ENCODE peak calls at places on chromosomes 3 and 15, in ten cellular contexts. One of them, this sample, is unnamed.

GRCh38 chr3:38095687-38096483 is 41.0 kb downstream of the ACAA1 start:
- DNase-seq in bronchial epithelial cell: no peak
- DNase-seq in body of pancreas: no peak
- DNase-seq in esophagus muscularis mucosa: no peak
- DNase-seq in cardiac fibroblast: no peak
- DNase-seq in heart left ventricle: no peak
- DNase-seq in GM12865: no peak
- DNase-seq in WERI-Rb-1: no peak
- DNase-seq in epithelial cell of proximal tubule: no peak
- DNase-seq in fibroblast of pulmonary artery: no peak
- DNase-seq in this sample: no peak

GRCh38 chr3:174958671-174959328 is 99.7 kb downstream of the NAALADL2 start:
- DNase-seq in bronchial epithelial cell: no peak
- DNase-seq in body of pancreas: no peak
- DNase-seq in esophagus muscularis mucosa: no peak
- DNase-seq in cardiac fibroblast: peak; percentile 39
- DNase-seq in heart left ventricle: no peak
- DNase-seq in GM12865: no peak
- DNase-seq in WERI-Rb-1: no peak
- DNase-seq in epithelial cell of proximal tubule: no peak
- DNase-seq in fibroblast of pulmonary artery: peak; percentile 49
- DNase-seq in this sample: no peak

GRCh38 chr3:16302082-16302631 is 37.1 kb downstream of the OXNAD1 start:
- DNase-seq in bronchial epithelial cell: no peak
- DNase-seq in body of pancreas: no peak
- DNase-seq in esophagus muscularis mucosa: peak; percentile 66
- DNase-seq in cardiac fibroblast: no peak
- DNase-seq in heart left ventricle: no peak
- DNase-seq in GM12865: no peak
- DNase-seq in WERI-Rb-1: no peak
- DNase-seq in epithelial cell of proximal tubule: no peak
- DNase-seq in fibroblast of pulmonary artery: no peak
- DNase-seq in this sample: no peak

GRCh38 chr3:116059421-116060096 is 385.7 kb downstream of the LSAMP start:
- DNase-seq in bronchial epithelial cell: peak; percentile 99
- DNase-seq in body of pancreas: no peak
- DNase-seq in esophagus muscularis mucosa: no peak
- DNase-seq in cardiac fibroblast: peak; percentile 41
- DNase-seq in heart left ventricle: no peak
- DNase-seq in GM12865: no peak
- DNase-seq in WERI-Rb-1: no peak
- DNase-seq in epithelial cell of proximal tubule: peak; percentile 99
- DNase-seq in fibroblast of pulmonary artery: peak; percentile 54
- DNase-seq in this sample: peak; percentile 98

GRCh38 chr3:187673012-187673411 is 2.8 kb upstream of the SST start:
- DNase-seq in bronchial epithelial cell: no peak
- DNase-seq in body of pancreas: no peak
- DNase-seq in esophagus muscularis mucosa: peak; percentile 60
- DNase-seq in cardiac fibroblast: no peak
- DNase-seq in heart left ventricle: no peak
- DNase-seq in GM12865: no peak
- DNase-seq in WERI-Rb-1: no peak
- DNase-seq in epithelial cell of proximal tubule: no peak
- DNase-seq in fibroblast of pulmonary artery: no peak
- DNase-seq in this sample: peak; percentile 7

GRCh38 chr3:10848261-10848660 is 32.2 kb downstream of the SLC6A11 start:
- DNase-seq in bronchial epithelial cell: peak; percentile 77
- DNase-seq in body of pancreas: no peak
- DNase-seq in esophagus muscularis mucosa: no peak
- DNase-seq in cardiac fibroblast: no peak
- DNase-seq in heart left ventricle: no peak
- DNase-seq in GM12865: peak; percentile 68
- DNase-seq in WERI-Rb-1: no peak
- DNase-seq in epithelial cell of proximal tubule: no peak
- DNase-seq in fibroblast of pulmonary artery: no peak
- DNase-seq in this sample: peak; percentile 86

GRCh38 chr15:82851981-82852511 is 42.6 kb downstream of the WHAMM start:
- DNase-seq in bronchial epithelial cell: no peak
- DNase-seq in body of pancreas: no peak
- DNase-seq in esophagus muscularis mucosa: peak; percentile 50
- DNase-seq in cardiac fibroblast: no peak
- DNase-seq in heart left ventricle: no peak
- DNase-seq in GM12865: no peak
- DNase-seq in WERI-Rb-1: peak; percentile 25
- DNase-seq in epithelial cell of proximal tubule: no peak
- DNase-seq in fibroblast of pulmonary artery: peak; percentile 43
- DNase-seq in this sample: no peak

GRCh38 chr3:23404241-23404640 is 201.1 kb downstream of the UBE2E2 start:
- DNase-seq in bronchial epithelial cell: peak; percentile 37
- DNase-seq in body of pancreas: no peak
- DNase-seq in esophagus muscularis mucosa: no peak
- DNase-seq in cardiac fibroblast: no peak
- DNase-seq in heart left ventricle: no peak
- DNase-seq in GM12865: no peak
- DNase-seq in WERI-Rb-1: no peak
- DNase-seq in epithelial cell of proximal tubule: no peak
- DNase-seq in fibroblast of pulmonary artery: no peak
- DNase-seq in this sample: peak; percentile 9

GRCh38 chr3:121817753-121818152 is 17.1 kb downstream of the IQCB1 start:
- DNase-seq in bronchial epithelial cell: no peak
- DNase-seq in body of pancreas: no peak
- DNase-seq in esophagus muscularis mucosa: no peak
- DNase-seq in cardiac fibroblast: no peak
- DNase-seq in heart left ventricle: no peak
- DNase-seq in GM12865: no peak
- DNase-seq in WERI-Rb-1: no peak
- DNase-seq in epithelial cell of proximal tubule: no peak
- DNase-seq in fibroblast of pulmonary artery: peak; percentile 1
- DNase-seq in this sample: no peak

GRCh38 chr3:47427866-47428265 is 47.0 kb downstream of the PTPN23 start:
- DNase-seq in bronchial epithelial cell: no peak
- DNase-seq in body of pancreas: no peak
- DNase-seq in esophagus muscularis mucosa: no peak
- DNase-seq in cardiac fibroblast: no peak
- DNase-seq in heart left ventricle: no peak
- DNase-seq in GM12865: no peak
- DNase-seq in WERI-Rb-1: no peak
- DNase-seq in epithelial cell of proximal tubule: no peak
- DNase-seq in fibroblast of pulmonary artery: no peak
- DNase-seq in this sample: no peak

GRCh38 chr3:123419850-123420292 is 29.0 kb downstream of the ADCY5 start:
- DNase-seq in bronchial epithelial cell: no peak
- DNase-seq in body of pancreas: peak; percentile 80
- DNase-seq in esophagus muscularis mucosa: no peak
- DNase-seq in cardiac fibroblast: no peak
- DNase-seq in heart left ventricle: peak; percentile 74
- DNase-seq in GM12865: no peak
- DNase-seq in WERI-Rb-1: no peak
- DNase-seq in epithelial cell of proximal tubule: no peak
- DNase-seq in fibroblast of pulmonary artery: no peak
- DNase-seq in this sample: no peak

GRCh38 chr3:46943237-46944187 is 33.0 kb downstream of the CCDC12 start:
- DNase-seq in bronchial epithelial cell: peak; percentile 86
- DNase-seq in body of pancreas: peak; percentile 84
- DNase-seq in esophagus muscularis mucosa: no peak
- DNase-seq in cardiac fibroblast: no peak
- DNase-seq in heart left ventricle: peak; percentile 49
- DNase-seq in GM12865: no peak
- DNase-seq in WERI-Rb-1: no peak
- DNase-seq in epithelial cell of proximal tubule: no peak
- DNase-seq in fibroblast of pulmonary artery: peak; percentile 31
- DNase-seq in this sample: peak; percentile 86

GRCh38 chr15:72235298-72235697 is 4.3 kb upstream of the PKM start:
- DNase-seq in bronchial epithelial cell: no peak
- DNase-seq in body of pancreas: no peak
- DNase-seq in esophagus muscularis mucosa: no peak
- DNase-seq in cardiac fibroblast: no peak
- DNase-seq in heart left ventricle: no peak
- DNase-seq in GM12865: no peak
- DNase-seq in WERI-Rb-1: peak; percentile 45
- DNase-seq in epithelial cell of proximal tubule: no peak
- DNase-seq in fibroblast of pulmonary artery: no peak
- DNase-seq in this sample: no peak

GRCh38 chr3:141699349-141699748 is 38.7 kb upstream of the RNF7 start:
- DNase-seq in bronchial epithelial cell: no peak
- DNase-seq in body of pancreas: no peak
- DNase-seq in esophagus muscularis mucosa: peak; percentile 72
- DNase-seq in cardiac fibroblast: no peak
- DNase-seq in heart left ventricle: no peak
- DNase-seq in GM12865: no peak
- DNase-seq in WERI-Rb-1: no peak
- DNase-seq in epithelial cell of proximal tubule: no peak
- DNase-seq in fibroblast of pulmonary artery: no peak
- DNase-seq in this sample: no peak

GRCh38 chr3:39241502-39241901 is 38.3 kb downstream of the CX3CR1 start:
- DNase-seq in bronchial epithelial cell: no peak
- DNase-seq in body of pancreas: no peak
- DNase-seq in esophagus muscularis mucosa: no peak
- DNase-seq in cardiac fibroblast: no peak
- DNase-seq in heart left ventricle: no peak
- DNase-seq in GM12865: no peak
- DNase-seq in WERI-Rb-1: no peak
- DNase-seq in epithelial cell of proximal tubule: no peak
- DNase-seq in fibroblast of pulmonary artery: no peak
- DNase-seq in this sample: no peak

GRCh38 chr3:45889278-45889833 is 3.0 kb downstream of the CCR9 start:
- DNase-seq in bronchial epithelial cell: no peak
- DNase-seq in body of pancreas: no peak
- DNase-seq in esophagus muscularis mucosa: no peak
- DNase-seq in cardiac fibroblast: no peak
- DNase-seq in heart left ventricle: no peak
- DNase-seq in GM12865: peak; percentile 36
- DNase-seq in WERI-Rb-1: no peak
- DNase-seq in epithelial cell of proximal tubule: no peak
- DNase-seq in fibroblast of pulmonary artery: no peak
- DNase-seq in this sample: no peak

GRCh38 chr3:94036909-94037507 is 8.6 kb upstream of the STX19 start:
- DNase-seq in bronchial epithelial cell: peak; percentile 49
- DNase-seq in body of pancreas: no peak
- DNase-seq in esophagus muscularis mucosa: no peak
- DNase-seq in cardiac fibroblast: peak; percentile 49
- DNase-seq in heart left ventricle: no peak
- DNase-seq in GM12865: peak; percentile 26
- DNase-seq in WERI-Rb-1: no peak
- DNase-seq in epithelial cell of proximal tubule: no peak
- DNase-seq in fibroblast of pulmonary artery: peak; percentile 60
- DNase-seq in this sample: peak; percentile 70
- TF ChIP-seq CTCF in bronchial epithelial cell: peak; percentile 65
- TF ChIP-seq CTCF in body of pancreas: peak; percentile 33
- TF ChIP-seq CTCF in esophagus muscularis mucosa: no peak
- TF ChIP-seq CTCF in cardiac fibroblast: peak; percentile 73
- TF ChIP-seq CTCF in heart left ventricle: peak; percentile 48
- TF ChIP-seq CTCF in GM12865: peak; percentile 55
- TF ChIP-seq CTCF in WERI-Rb-1: peak; percentile 45
- TF ChIP-seq CTCF in epithelial cell of proximal tubule: peak; percentile 65
- TF ChIP-seq CTCF in fibroblast of pulmonary artery: peak; percentile 62
- TF ChIP-seq CTCF in this sample: peak; percentile 77

DNA sequence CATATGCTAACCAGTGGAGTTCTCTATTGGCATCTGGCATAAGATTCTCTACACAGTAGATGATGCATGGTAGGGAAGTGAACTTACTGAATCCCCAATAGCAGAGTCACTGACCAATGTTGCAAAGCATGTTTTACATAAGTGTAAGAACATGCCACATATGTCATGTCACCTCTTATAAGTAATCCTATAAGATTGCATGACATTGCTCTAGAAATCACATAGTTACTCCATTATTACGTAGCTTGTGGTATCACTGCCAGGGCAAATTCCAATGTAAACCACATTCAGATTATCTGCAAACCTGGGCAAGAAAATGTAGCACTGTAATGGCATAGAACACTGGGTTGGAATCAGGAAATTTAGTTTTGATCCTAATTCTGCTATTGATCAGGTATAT is 198.2 kb upstream of the UMPS start:
- DNase-seq in bronchial epithelial cell: peak; percentile 56
- DNase-seq in body of pancreas: no peak
- DNase-seq in esophagus muscularis mucosa: no peak
- DNase-seq in cardiac fibroblast: no peak
- DNase-seq in heart left ventricle: no peak
- DNase-seq in GM12865: no peak
- DNase-seq in WERI-Rb-1: no peak
- DNase-seq in epithelial cell of proximal tubule: no peak
- DNase-seq in fibroblast of pulmonary artery: no peak
- DNase-seq in this sample: peak; percentile 56
- H3K4me3 ChIP-seq in bronchial epithelial cell: no peak overlapping the region
- H3K4me3 ChIP-seq in body of pancreas: no peak overlapping the region
- H3K4me3 ChIP-seq in esophagus muscularis mucosa: no peak overlapping the region
- H3K4me3 ChIP-seq in cardiac fibroblast: no peak overlapping the region
- H3K4me3 ChIP-seq in heart left ventricle: no peak overlapping the region
- H3K4me3 ChIP-seq in GM12865: no peak overlapping the region
- H3K4me3 ChIP-seq in WERI-Rb-1: no peak overlapping the region
- H3K4me3 ChIP-seq in epithelial cell of proximal tubule: no peak overlapping the region
- H3K4me3 ChIP-seq in fibroblast of pulmonary artery: no peak overlapping the region
- H3K4me3 ChIP-seq in this sample: no peak overlapping the region

DNA sequence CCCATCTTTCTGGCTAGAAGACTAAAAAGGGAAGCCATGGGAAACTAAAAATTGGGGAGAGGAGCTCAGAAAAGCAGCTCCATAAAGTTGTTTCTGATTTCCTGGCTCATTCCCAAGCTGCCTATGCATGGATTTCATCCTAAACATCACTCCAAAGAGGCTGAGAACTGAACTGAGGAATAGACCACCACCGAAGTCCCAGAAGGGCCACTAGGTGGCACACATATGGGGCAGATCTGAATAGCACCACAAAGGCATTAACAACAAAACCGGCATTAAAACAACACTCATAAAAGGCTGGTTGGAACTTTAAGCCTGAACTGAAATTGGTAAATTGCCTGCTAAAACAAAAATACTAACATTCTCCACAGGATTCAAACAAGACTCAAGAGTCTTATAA is 106.3 kb downstream of the PLD1 start:
- DNase-seq in bronchial epithelial cell: peak; percentile 62
- DNase-seq in body of pancreas: no peak
- DNase-seq in esophagus muscularis mucosa: no peak
- DNase-seq in cardiac fibroblast: peak; percentile 70
- DNase-seq in heart left ventricle: no peak
- DNase-seq in GM12865: peak; percentile 47
- DNase-seq in WERI-Rb-1: peak; percentile 37
- DNase-seq in epithelial cell of proximal tubule: no peak
- DNase-seq in fibroblast of pulmonary artery: peak; percentile 66
- DNase-seq in this sample: peak; percentile 65
- TF ChIP-seq CTCF in bronchial epithelial cell: peak; percentile 62
- TF ChIP-seq CTCF in body of pancreas: peak; percentile 41
- TF ChIP-seq CTCF in esophagus muscularis mucosa: no peak
- TF ChIP-seq CTCF in cardiac fibroblast: peak; percentile 69
- TF ChIP-seq CTCF in heart left ventricle: peak; percentile 53
- TF ChIP-seq CTCF in GM12865: peak; percentile 48
- TF ChIP-seq CTCF in WERI-Rb-1: peak; percentile 62
- TF ChIP-seq CTCF in epithelial cell of proximal tubule: peak; percentile 71
- TF ChIP-seq CTCF in fibroblast of pulmonary artery: peak; percentile 75
- TF ChIP-seq CTCF in this sample: peak; percentile 78

DNA sequence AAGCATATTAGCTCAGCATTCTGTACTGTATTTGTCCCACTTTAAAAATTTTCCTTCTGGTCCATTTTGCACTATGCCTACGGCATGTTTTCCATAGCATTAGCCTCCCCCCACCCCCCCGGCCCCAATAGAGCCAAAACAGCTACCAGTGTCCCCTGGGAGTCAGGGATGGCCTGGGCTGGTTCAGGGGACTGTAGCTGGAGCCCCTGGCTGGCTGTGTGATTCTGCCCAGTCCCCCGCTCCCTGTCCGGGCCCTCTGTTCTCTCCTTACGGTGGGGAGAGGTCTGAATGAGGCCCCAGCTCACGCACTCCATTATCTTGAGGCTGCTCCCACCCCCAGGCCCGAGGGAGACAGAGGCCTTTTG is 70.1 kb downstream of the KLF15 start:
- DNase-seq in bronchial epithelial cell: no peak
- DNase-seq in body of pancreas: no peak
- DNase-seq in esophagus muscularis mucosa: no peak
- DNase-seq in cardiac fibroblast: no peak
- DNase-seq in heart left ventricle: no peak
- DNase-seq in GM12865: no peak
- DNase-seq in WERI-Rb-1: no peak
- DNase-seq in epithelial cell of proximal tubule: no peak
- DNase-seq in fibroblast of pulmonary artery: no peak
- DNase-seq in this sample: no peak
- H3K4me3 ChIP-seq in bronchial epithelial cell: peak overlapping the region; percentile 34
- H3K4me3 ChIP-seq in body of pancreas: peak overlapping the region; percentile 12
- H3K4me3 ChIP-seq in esophagus muscularis mucosa: peak overlapping the region; percentile 51
- H3K4me3 ChIP-seq in cardiac fibroblast: peak overlapping the region; percentile 44
- H3K4me3 ChIP-seq in heart left ventricle: peak overlapping the region; percentile 61
- H3K4me3 ChIP-seq in GM12865: no peak overlapping the region
- H3K4me3 ChIP-seq in WERI-Rb-1: no peak overlapping the region
- H3K4me3 ChIP-seq in epithelial cell of proximal tubule: peak overlapping the region; percentile 63
- H3K4me3 ChIP-seq in fibroblast of pulmonary artery: peak overlapping the region; percentile 46
- H3K4me3 ChIP-seq in this sample: peak overlapping the region; percentile 40